ENCODE peak calls at places on chromosomes 12 and 14, in seven cellular contexts. H, V, R, O, Q, U and Z are unnamed samples.

GRCh38 chr12:27447761-27448160 is 1.2 kb downstream of the SMCO2 start:
- DNase-seq in V (no peak), O (no peak), R (no peak), Q (no peak), U (no peak), H (no peak), Z (no peak)

GRCh38 chr14:100288382-100289185 is 17.7 kb downstream of the SLC25A29 start:
- DNase-seq in O (no peak), R (no peak), V (peak; percentile 47), U (no peak), H (no peak), Q (no peak), Z (no peak)

GRCh38 chr14:35760143-35760542 is 49.0 kb downstream of the RALGAPA1 start:
- DNase-seq in O (no peak), H (no peak), R (no peak), U (no peak), Q (no peak), V (no peak), Z (no peak)

GRCh38 chr14:70189678-70190077 is 927 bp upstream of the SLC8A3 start:
- DNase-seq in U (no peak), V (no peak), O (peak; percentile 19), R (no peak), Q (no peak), H (no peak), Z (peak; percentile 61)

GRCh38 chr12:69684472-69684871 is 14.6 kb downstream of the BEST3 start:
- DNase-seq in U (no peak), O (no peak), V (no peak), R (no peak), Q (no peak), H (no peak), Z (no peak)

GRCh38 chr12:68667286-68667685 is 19.5 kb upstream of the NUP107 start:
- DNase-seq in H (no peak), O (no peak), V (no peak), Q (no peak), R (no peak), U (no peak), Z (no peak)

GRCh38 chr12:100612557-100612956 is 39.1 kb downstream of the GAS2L3 start:
- DNase-seq in U (no peak), Q (no peak), V (no peak), H (peak; percentile 79), R (no peak), O (no peak), Z (no peak)

GRCh38 chr12:3200779-3201738 is 123.9 kb downstream of the TSPAN9 start:
- DNase-seq in V (no peak), R (no peak), H (no peak), O (no peak), U (no peak), Q (no peak), Z (no peak)

GRCh38 chr12:123062682-123063426 is 82.4 kb downstream of the ARL6IP4 start:
- DNase-seq in H (no peak), U (peak; percentile 31), V (no peak), Q (no peak), O (peak; percentile 33), R (no peak), Z (no peak)

GRCh38 chr12:5442251-5443006 is 10.5 kb downstream of the NTF3 start:
- DNase-seq in R (no peak), O (peak; percentile 21), V (no peak), H (no peak), U (peak; percentile 49), Q (no peak), Z (peak; percentile 27)
- TF ChIP-seq CTCF in R (peak; percentile 67), O (peak; percentile 12), V (peak; percentile 53), H (peak; percentile 58), U (peak; percentile 36), Q (peak; percentile 34), Z (no peak)

GRCh38 chr12:130646690-130647089 is 69.4 kb downstream of the RIMBP2 start:
- DNase-seq in V (no peak), R (no peak), H (no peak), U (no peak), Q (no peak), O (no peak), Z (no peak)

GRCh38 chr12:130644566-130644965 is 71.5 kb downstream of the RIMBP2 start:
- DNase-seq in H (no peak), U (no peak), V (no peak), R (no peak), O (no peak), Q (no peak), Z (no peak)

GRCh38 chr12:130641571-130642184 is 74.4 kb downstream of the RIMBP2 start:
- DNase-seq in U (no peak), O (no peak), H (no peak), Q (no peak), V (no peak), R (no peak), Z (no peak)

GRCh38 chr12:130640496-130640895 is 75.6 kb downstream of the RIMBP2 start:
- DNase-seq in U (no peak), Q (no peak), V (no peak), R (no peak), O (no peak), H (no peak), Z (no peak)

DNA sequence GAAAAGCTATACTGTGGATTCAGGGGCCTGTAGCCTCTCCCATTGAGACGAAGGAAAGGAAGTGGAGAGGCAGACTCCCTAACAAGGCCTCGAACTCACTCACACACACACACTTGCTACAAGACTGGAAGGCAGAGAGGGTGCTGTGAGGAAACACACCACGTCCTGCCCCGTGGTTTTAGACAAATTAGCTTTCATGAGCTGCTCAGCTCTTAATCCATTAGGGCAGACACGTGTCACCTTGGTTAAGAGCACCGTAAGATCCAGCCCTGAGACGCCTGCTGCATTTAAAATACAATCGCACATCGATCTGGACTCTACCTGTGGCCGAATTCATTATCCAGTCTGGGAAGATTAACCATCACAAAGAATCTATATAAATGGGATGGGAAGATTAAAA is 72.0 kb downstream of the RIMBP2 start:
- DNase-seq in R (no peak), V (no peak), O (no peak), Q (no peak), U (no peak), H (no peak), Z (no peak)
- TF ChIP-seq CTCF in R (no peak), V (no peak), O (no peak), Q (no peak), U (no peak), H (no peak), Z (no peak)

GRCh38 chr14:77107228-77107627 is 9.2 kb downstream of the CIPC start:
- DNase-seq in R (no peak), H (no peak), U (no peak), O (no peak), V (no peak), Q (no peak), Z (no peak)

GRCh38 chr14:77110286-77110685 is 12.2 kb downstream of the CIPC start:
- DNase-seq in U (no peak), Q (no peak), H (no peak), O (no peak), R (no peak), V (no peak), Z (no peak)

GRCh38 chr14:77109656-77110055 is 11.6 kb downstream of the CIPC start:
- DNase-seq in Q (no peak), R (no peak), O (no peak), H (no peak), V (no peak), U (no peak), Z (no peak)

GRCh38 chr14:77106666-77107065 is 8.6 kb downstream of the CIPC start:
- DNase-seq in Q (no peak), V (no peak), R (no peak), H (no peak), U (no peak), O (no peak), Z (no peak)

GRCh38 chr14:77108753-77109152 is 10.7 kb downstream of the CIPC start:
- DNase-seq in V (no peak), Q (no peak), H (no peak), U (no peak), R (no peak), O (no peak), Z (no peak)
- TF ChIP-seq CTCF in V (no peak), Q (no peak), H (no peak), U (no peak), R (no peak), O (no peak), Z (no peak)

GRCh38 chr14:93076755-93077154 is 39.0 kb downstream of the ITPK1 start:
- DNase-seq in V (no peak), Q (peak; percentile 74), H (no peak), R (no peak), O (no peak), U (no peak), Z (no peak)

GRCh38 chr14:93073366-93073722 is 42.4 kb downstream of the ITPK1 start:
- DNase-seq in V (no peak), U (peak; percentile 9), H (peak; percentile 47), R (no peak), O (no peak), Q (peak; percentile 28), Z (no peak)

GRCh38 chr14:93073833-93074769 is 41.6 kb downstream of the ITPK1 start:
- DNase-seq in O (peak; percentile 35), Q (peak; percentile 87), V (no peak), U (peak; percentile 43), H (no peak), R (no peak), Z (no peak)

GRCh38 chr14:93075891-93076290 is 39.8 kb downstream of the ITPK1 start:
- DNase-seq in Q (no peak), H (no peak), R (no peak), V (no peak), U (no peak), O (no peak), Z (no peak)

DNA sequence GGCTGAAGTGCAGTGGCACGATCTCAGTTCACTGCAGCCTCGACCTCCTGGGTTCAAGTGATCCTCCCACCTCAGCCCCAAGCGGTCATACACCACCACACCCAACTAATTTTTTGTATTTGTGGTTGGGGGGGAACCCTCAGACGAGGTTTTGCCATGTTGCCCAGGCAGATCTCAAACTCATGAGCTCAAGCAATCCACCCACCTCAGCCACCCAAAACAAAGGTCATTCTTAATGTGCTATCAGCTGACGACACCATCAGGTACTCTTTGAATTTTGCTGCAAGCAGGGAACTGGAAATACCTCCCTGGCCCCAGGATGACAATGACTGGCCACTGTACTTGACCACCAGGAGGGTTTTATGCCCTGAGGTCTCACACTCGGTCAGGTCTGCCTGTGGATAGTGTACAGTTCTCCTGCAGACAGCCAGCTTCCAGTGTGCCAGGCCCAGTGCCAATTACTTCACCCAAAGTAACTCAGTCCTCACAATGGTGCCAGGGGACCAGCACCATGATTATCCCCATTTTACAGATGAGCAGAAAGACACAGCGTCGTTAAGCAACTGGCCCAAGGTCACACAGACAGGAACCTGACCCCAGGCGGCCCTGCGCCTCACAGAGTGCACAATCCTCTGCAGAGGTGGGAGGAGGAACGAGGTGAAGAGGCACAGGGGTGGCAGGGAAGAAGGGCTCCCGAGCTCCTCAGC is 42.9 kb downstream of the ITPK1 start:
- DNase-seq in H (no peak), V (no peak), R (no peak), O (peak; percentile 35), U (no peak), Q (peak; percentile 85), Z (no peak)
- TF ChIP-seq CTCF in H (no peak), V (no peak), R (no peak), O (no peak), U (no peak), Q (no peak), Z (no peak)